ENCODE peak calls at places on chromosomes 7 and 10, in seven cellular contexts. Y, X, G, U, H, A and I are unnamed samples.
A peak's percentile ranks its signal among the peaks of the same experiment; 100 is the strongest.

GRCh38 chr7:100577103-100577502 is 3.4 kb upstream of the SAP25 start:
- DNase-seq in Y (no peak), X (no peak), G (no peak), U (no peak), H (no peak), A (no peak), I (no peak)

GRCh38 chr7:158116235-158116634 is 471.4 kb downstream of the PTPRN2 start:
- DNase-seq in Y (no peak), X (no peak), G (no peak), U (no peak), H (no peak), A (no peak), I (no peak)

GRCh38 chr10:94673614-94674321 is 9.8 kb upstream of the CYP2C18 start:
- DNase-seq in Y (no peak), X (no peak), G (peak; percentile 1), U (no peak), H (no peak), A (no peak), I (no peak)

GRCh38 chr7:154553711-154554265 is 449.1 kb downstream of the PAXIP1 start:
- DNase-seq in Y (no peak), X (no peak), G (no peak), U (no peak), H (no peak), A (no peak), I (no peak)

GRCh38 chr7:158273138-158273651 is 314.4 kb downstream of the PTPRN2 start:
- DNase-seq in Y (no peak), X (no peak), G (no peak), U (no peak), H (no peak), A (no peak), I (no peak)

GRCh38 chr10:58253184-58253583 is 14.5 kb downstream of the IPMK start:
- DNase-seq in Y (no peak), X (no peak), G (no peak), U (no peak), H (no peak), A (no peak), I (no peak)

GRCh38 chr10:61503051-61503450 is 49.9 kb upstream of the TMEM26 start:
- DNase-seq in Y (no peak), X (no peak), G (peak; percentile 2), U (no peak), H (no peak), A (no peak), I (no peak)

GRCh38 chr7:122136639-122137253 is 7.3 kb downstream of the AASS start:
- DNase-seq in Y (no peak), X (peak; percentile 21), G (no peak), U (no peak), H (no peak), A (no peak), I (no peak)

GRCh38 chr7:158447206-158448171 is 140.1 kb downstream of the PTPRN2 start:
- DNase-seq in Y (no peak), X (no peak), G (no peak), U (no peak), H (no peak), A (no peak), I (no peak)

GRCh38 chr10:34189830-34190229 is 625.3 kb downstream of the PARD3 start:
- DNase-seq in Y (no peak), X (no peak), G (no peak), U (no peak), H (no peak), A (no peak), I (no peak)

GRCh38 chr10:74992068-74992467 is 119.4 kb upstream of the SAMD8 start:
- DNase-seq in Y (no peak), X (no peak), G (no peak), U (no peak), H (no peak), A (no peak), I (no peak)

GRCh38 chr7:94698275-94698674 is 42.3 kb upstream of the SGCE start:
- DNase-seq in Y (no peak), X (peak; percentile 66), G (peak; percentile 64), U (no peak), H (no peak), A (no peak), I (no peak)

GRCh38 chr10:62819521-62819920 is 3.4 kb upstream of the EGR2 start:
- DNase-seq in Y (no peak), X (no peak), G (no peak), U (no peak), H (no peak), A (no peak), I (no peak)

GRCh38 chr7:126700807-126701604 is 551.7 kb downstream of the GRM8 start:
- DNase-seq in Y (no peak), X (peak; percentile 78), G (peak; percentile 99), U (peak; percentile 65), H (peak; percentile 37), A (no peak), I (no peak)